ENCODE peak calls at places on chromosomes 1 and 21, in eight cellular contexts. One of them, this sample, is unnamed. For H3K27me3, the result is how much of the 10 kb centered on the place peaks cover.

GRCh38 chr1:206803221-206803730 is 31.0 kb upstream of the IL10 start:
- DNase-seq in endothelial cell of umbilical vein: no peak
- DNase-seq in uterus: no peak
- DNase-seq in heart right ventricle: no peak
- DNase-seq in PC-3: no peak
- DNase-seq in HAP-1: no peak
- DNase-seq in small intestine: peak
- DNase-seq in GM23248: no peak
- DNase-seq in this sample: no peak

GRCh38 chr1:29801561-29801973 is 565.2 kb downstream of the PTPRU start:
- DNase-seq in endothelial cell of umbilical vein: no peak
- DNase-seq in uterus: no peak
- DNase-seq in heart right ventricle: no peak
- DNase-seq in PC-3: no peak
- DNase-seq in HAP-1: no peak
- DNase-seq in small intestine: no peak
- DNase-seq in GM23248: no peak
- DNase-seq in this sample: no peak

GRCh38 chr1:12453400-12454343 is 164.3 kb downstream of the DHRS3 start:
- DNase-seq in endothelial cell of umbilical vein: peak
- DNase-seq in uterus: no peak
- DNase-seq in heart right ventricle: no peak
- DNase-seq in PC-3: no peak
- DNase-seq in HAP-1: peak
- DNase-seq in small intestine: peak
- DNase-seq in GM23248: peak
- DNase-seq in this sample: no peak

GRCh38 chr1:14057640-14058039 is 357.7 kb downstream of the PRDM2 start:
- DNase-seq in endothelial cell of umbilical vein: no peak
- DNase-seq in uterus: no peak
- DNase-seq in heart right ventricle: no peak
- DNase-seq in PC-3: no peak
- DNase-seq in HAP-1: no peak
- DNase-seq in small intestine: no peak
- DNase-seq in GM23248: no peak
- DNase-seq in this sample: no peak

GRCh38 chr21:15788847-15789548 is 59.2 kb downstream of the USP25 start:
- DNase-seq in endothelial cell of umbilical vein: peak
- DNase-seq in uterus: no peak
- DNase-seq in heart right ventricle: no peak
- DNase-seq in PC-3: peak
- DNase-seq in HAP-1: peak
- DNase-seq in small intestine: no peak
- DNase-seq in GM23248: peak
- DNase-seq in this sample: no peak

GRCh38 chr1:31779687-31780086 is 15.5 kb upstream of the ADGRB2 start:
- DNase-seq in endothelial cell of umbilical vein: no peak
- DNase-seq in uterus: no peak
- DNase-seq in heart right ventricle: no peak
- DNase-seq in PC-3: no peak
- DNase-seq in HAP-1: no peak
- DNase-seq in small intestine: no peak
- DNase-seq in GM23248: no peak
- DNase-seq in this sample: no peak

GRCh38 chr1:162983671-162984425 is 85.3 kb upstream of the RGS4 start:
- DNase-seq in endothelial cell of umbilical vein: no peak
- DNase-seq in uterus: no peak
- DNase-seq in heart right ventricle: no peak
- DNase-seq in PC-3: no peak
- DNase-seq in HAP-1: no peak
- DNase-seq in small intestine: no peak
- DNase-seq in GM23248: peak
- DNase-seq in this sample: no peak

GRCh38 chr1:77565321-77565720 is 117.1 kb downstream of the ZZZ3 start:
- DNase-seq in endothelial cell of umbilical vein: no peak
- DNase-seq in uterus: no peak
- DNase-seq in heart right ventricle: no peak
- DNase-seq in PC-3: no peak
- DNase-seq in HAP-1: no peak
- DNase-seq in small intestine: no peak
- DNase-seq in GM23248: no peak
- DNase-seq in this sample: no peak

GRCh38 chr1:189658381-189658780 is 819.3 kb downstream of the BRINP3 start:
- DNase-seq in endothelial cell of umbilical vein: no peak
- DNase-seq in uterus: no peak
- DNase-seq in heart right ventricle: no peak
- DNase-seq in PC-3: peak
- DNase-seq in HAP-1: no peak
- DNase-seq in small intestine: no peak
- DNase-seq in GM23248: no peak
- DNase-seq in this sample: no peak

GRCh38 chr1:27303509-27303908 is 18.5 kb upstream of the TMEM222 start:
- DNase-seq in endothelial cell of umbilical vein: no peak
- DNase-seq in uterus: no peak
- DNase-seq in heart right ventricle: no peak
- DNase-seq in PC-3: no peak
- DNase-seq in HAP-1: no peak
- DNase-seq in small intestine: no peak
- DNase-seq in GM23248: no peak
- DNase-seq in this sample: no peak

GRCh38 chr1:6448749-6449631 is 17.0 kb downstream of the TNFRSF25 start:
- DNase-seq in endothelial cell of umbilical vein: peak
- DNase-seq in uterus: no peak
- DNase-seq in heart right ventricle: no peak
- DNase-seq in PC-3: peak
- DNase-seq in HAP-1: no peak
- DNase-seq in small intestine: no peak
- DNase-seq in GM23248: peak
- DNase-seq in this sample: no peak

GRCh38 chr1:26786437-26787380 is 1.0 kb upstream of the PIGV start:
- DNase-seq in endothelial cell of umbilical vein: peak
- DNase-seq in uterus: peak
- DNase-seq in heart right ventricle: peak
- DNase-seq in PC-3: peak
- DNase-seq in HAP-1: no peak
- DNase-seq in small intestine: peak
- DNase-seq in GM23248: peak
- DNase-seq in this sample: peak

GRCh38 chr1:92441316-92442311 is 45.1 kb downstream of the GFI1 start:
- DNase-seq in endothelial cell of umbilical vein: no peak
- DNase-seq in uterus: no peak
- DNase-seq in heart right ventricle: no peak
- DNase-seq in PC-3: no peak
- DNase-seq in HAP-1: no peak
- DNase-seq in small intestine: peak
- DNase-seq in GM23248: no peak
- DNase-seq in this sample: no peak

GRCh38 chr1:159959451-159959850 is 5.4 kb upstream of the SLAMF9 start:
- DNase-seq in endothelial cell of umbilical vein: no peak
- DNase-seq in uterus: no peak
- DNase-seq in heart right ventricle: no peak
- DNase-seq in PC-3: peak
- DNase-seq in HAP-1: no peak
- DNase-seq in small intestine: no peak
- DNase-seq in GM23248: peak
- DNase-seq in this sample: no peak

GRCh38 chr1:183838221-183838620 is 33.3 kb downstream of the RGL1 start:
- DNase-seq in endothelial cell of umbilical vein: peak
- DNase-seq in uterus: no peak
- DNase-seq in heart right ventricle: no peak
- DNase-seq in PC-3: no peak
- DNase-seq in HAP-1: no peak
- DNase-seq in small intestine: no peak
- DNase-seq in GM23248: no peak
- DNase-seq in this sample: no peak

GRCh38 chr1:53643061-53643880 is 95.7 kb downstream of the GLIS1 start:
- DNase-seq in endothelial cell of umbilical vein: no peak
- DNase-seq in uterus: peak
- DNase-seq in heart right ventricle: no peak
- DNase-seq in PC-3: no peak
- DNase-seq in HAP-1: no peak
- DNase-seq in small intestine: no peak
- DNase-seq in GM23248: no peak
- DNase-seq in this sample: no peak

GRCh38 chr1:97033949-97034348 is 312.4 kb downstream of the PTBP2 start:
- DNase-seq in endothelial cell of umbilical vein: no peak
- DNase-seq in uterus: no peak
- DNase-seq in heart right ventricle: no peak
- DNase-seq in PC-3: no peak
- DNase-seq in HAP-1: no peak
- DNase-seq in small intestine: no peak
- DNase-seq in GM23248: no peak
- DNase-seq in this sample: no peak

GRCh38 chr1:18530567-18531502 is 50.1 kb downstream of the KLHDC7A start:
- DNase-seq in endothelial cell of umbilical vein: no peak
- DNase-seq in uterus: no peak
- DNase-seq in heart right ventricle: no peak
- DNase-seq in PC-3: peak
- DNase-seq in HAP-1: no peak
- DNase-seq in small intestine: peak
- DNase-seq in GM23248: no peak
- DNase-seq in this sample: no peak

GRCh38 chr1:64315402-64315801 is 112.0 kb downstream of the UBE2U start:
- DNase-seq in endothelial cell of umbilical vein: no peak
- DNase-seq in uterus: no peak
- DNase-seq in heart right ventricle: no peak
- DNase-seq in PC-3: no peak
- DNase-seq in HAP-1: no peak
- DNase-seq in small intestine: peak
- DNase-seq in GM23248: no peak
- DNase-seq in this sample: no peak
- H3K4me3 ChIP-seq in endothelial cell of umbilical vein: no peak
- H3K4me3 ChIP-seq in uterus: no peak
- H3K4me3 ChIP-seq in heart right ventricle: no peak
- H3K4me3 ChIP-seq in PC-3: no peak
- H3K4me3 ChIP-seq in HAP-1: no peak
- H3K4me3 ChIP-seq in small intestine: no peak
- H3K4me3 ChIP-seq in GM23248: no peak
- H3K4me3 ChIP-seq in this sample: no peak

GRCh38 chr21:45873418-45873817 is 108.2 kb upstream of the COL6A1 start:
- DNase-seq in endothelial cell of umbilical vein: no peak
- DNase-seq in uterus: no peak
- DNase-seq in heart right ventricle: no peak
- DNase-seq in PC-3: no peak
- DNase-seq in HAP-1: no peak
- DNase-seq in small intestine: no peak
- DNase-seq in GM23248: no peak
- DNase-seq in this sample: no peak

GRCh38 chr21:45872902-45873301 is 108.7 kb upstream of the COL6A1 start:
- DNase-seq in endothelial cell of umbilical vein: no peak
- DNase-seq in uterus: no peak
- DNase-seq in heart right ventricle: no peak
- DNase-seq in PC-3: no peak
- DNase-seq in HAP-1: no peak
- DNase-seq in small intestine: no peak
- DNase-seq in GM23248: no peak
- DNase-seq in this sample: no peak

GRCh38 chr21:45873866-45874265 is 107.7 kb upstream of the COL6A1 start:
- DNase-seq in endothelial cell of umbilical vein: no peak
- DNase-seq in uterus: no peak
- DNase-seq in heart right ventricle: no peak
- DNase-seq in PC-3: no peak
- DNase-seq in HAP-1: no peak
- DNase-seq in small intestine: no peak
- DNase-seq in GM23248: no peak
- DNase-seq in this sample: no peak

GRCh38 chr21:45871616-45872236 is 109.8 kb upstream of the COL6A1 start:
- DNase-seq in endothelial cell of umbilical vein: no peak
- DNase-seq in uterus: no peak
- DNase-seq in heart right ventricle: no peak
- DNase-seq in PC-3: no peak
- DNase-seq in HAP-1: no peak
- DNase-seq in small intestine: no peak
- DNase-seq in GM23248: no peak
- DNase-seq in this sample: no peak

DNA sequence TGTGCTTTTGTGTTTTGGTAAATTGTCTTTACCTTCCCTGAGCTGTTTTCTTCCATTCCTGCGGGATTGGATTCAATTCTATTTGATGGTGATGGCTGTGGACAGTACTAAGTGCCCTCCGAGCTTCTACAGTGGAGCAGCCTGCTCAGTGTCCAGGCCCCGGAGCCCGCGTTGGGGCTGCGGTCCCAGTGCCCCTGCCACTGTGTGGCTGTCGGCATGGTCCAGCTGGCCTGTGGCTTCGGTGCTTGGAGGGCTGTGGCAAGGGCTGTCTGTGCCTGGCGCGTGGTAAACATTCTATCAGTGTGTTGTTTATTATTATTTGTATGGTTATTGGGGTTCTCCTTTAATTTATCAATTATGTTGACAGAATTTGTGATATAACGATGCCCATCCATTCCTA is 109.1 kb upstream of the COL6A1 start:
- DNase-seq in endothelial cell of umbilical vein: no peak
- DNase-seq in uterus: no peak
- DNase-seq in heart right ventricle: no peak
- DNase-seq in PC-3: no peak
- DNase-seq in HAP-1: no peak
- DNase-seq in small intestine: no peak
- DNase-seq in GM23248: no peak
- DNase-seq in this sample: no peak
- H3K27me3 ChIP-seq in endothelial cell of umbilical vein: under half
- H3K27me3 ChIP-seq in uterus: under half
- H3K27me3 ChIP-seq in heart right ventricle: half or more
- H3K27me3 ChIP-seq in PC-3: under half
- H3K27me3 ChIP-seq in HAP-1: under half
- H3K27me3 ChIP-seq in small intestine: under half
- H3K27me3 ChIP-seq in GM23248: under half
- H3K27me3 ChIP-seq in this sample: under half

DNA sequence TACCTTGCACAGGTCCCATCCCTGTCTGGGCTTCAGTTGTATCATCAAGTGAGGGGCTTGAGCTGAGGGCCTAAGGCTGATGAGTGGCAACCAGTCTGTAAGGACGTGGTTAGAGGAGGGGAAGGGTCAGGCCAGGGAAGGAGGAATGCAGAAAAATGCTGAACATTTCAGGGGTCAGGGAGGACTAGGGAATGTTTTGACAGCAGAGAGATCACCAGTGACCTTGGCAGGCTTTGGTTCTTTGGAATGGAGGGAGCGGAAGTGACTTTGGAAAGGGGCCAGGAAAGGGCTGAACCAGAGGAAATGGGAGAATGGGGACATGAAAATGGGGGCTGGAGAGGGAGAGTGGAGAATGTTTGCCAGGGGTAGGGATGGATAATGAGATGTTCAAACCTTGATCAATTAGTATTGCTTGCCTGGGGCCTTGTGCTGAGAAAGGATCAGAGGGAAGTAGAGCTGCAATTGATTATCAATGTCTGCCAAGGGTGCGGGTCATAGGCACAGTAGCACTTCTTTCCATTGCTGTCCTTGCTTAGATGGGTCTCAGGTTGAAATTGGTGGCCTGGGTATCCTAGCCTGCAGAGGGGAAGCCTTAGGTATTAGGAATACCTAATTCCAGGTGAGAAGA is 7.4 kb downstream of the LDLRAP1 start:
- DNase-seq in endothelial cell of umbilical vein: peak
- DNase-seq in uterus: no peak
- DNase-seq in heart right ventricle: peak
- DNase-seq in PC-3: no peak
- DNase-seq in HAP-1: no peak
- DNase-seq in small intestine: no peak
- DNase-seq in GM23248: no peak
- DNase-seq in this sample: peak
- H3K4me3 ChIP-seq in endothelial cell of umbilical vein: no peak
- H3K4me3 ChIP-seq in uterus: no peak
- H3K4me3 ChIP-seq in heart right ventricle: no peak
- H3K4me3 ChIP-seq in PC-3: no peak
- H3K4me3 ChIP-seq in HAP-1: no peak
- H3K4me3 ChIP-seq in small intestine: no peak
- H3K4me3 ChIP-seq in GM23248: no peak
- H3K4me3 ChIP-seq in this sample: no peak

GRCh38 chr1:37762516-37762915 is 2.4 kb downstream of the EPHA10 start:
- DNase-seq in endothelial cell of umbilical vein: no peak
- DNase-seq in uterus: no peak
- DNase-seq in heart right ventricle: no peak
- DNase-seq in PC-3: no peak
- DNase-seq in HAP-1: no peak
- DNase-seq in small intestine: no peak
- DNase-seq in GM23248: no peak
- DNase-seq in this sample: no peak
- H3K27me3 ChIP-seq in endothelial cell of umbilical vein: under half
- H3K27me3 ChIP-seq in uterus: under half
- H3K27me3 ChIP-seq in heart right ventricle: half or more
- H3K27me3 ChIP-seq in PC-3: under half
- H3K27me3 ChIP-seq in HAP-1: under half
- H3K27me3 ChIP-seq in small intestine: under half
- H3K27me3 ChIP-seq in GM23248: under half
- H3K27me3 ChIP-seq in this sample: under half

This sample was measured in ovary.